ENCODE peak calls at places on chromosomes 7 and 10, in ten cellular contexts. M is ovary, J is A549, A is stomach, K is prostate gland, Y is HCT116, I is body of pancreas, R is spleen, P is suprapubic skin, X is heart left ventricle. Q is an unnamed sample.

GRCh38 chr10:33334839-33335549 is 527 bp upstream of the NRP1 start:
- DNase-seq in J (peak), M (peak), X (peak), R (peak), Y (peak), K (peak), I (peak), P (peak), A (peak), Q (peak)

GRCh38 chr10:28503114-28503513 is 29.8 kb upstream of the WAC start:
- DNase-seq in J (no peak), K (peak), P (no peak), A (peak), M (no peak), Y (peak), X (no peak), R (no peak), I (peak), Q (peak)

GRCh38 chr7:106901870-106902441 is 36.9 kb downstream of the PIK3CG start:
- DNase-seq in M (no peak), I (no peak), J (no peak), R (no peak), K (no peak), A (no peak), Y (no peak), X (no peak), P (no peak), Q (no peak)

GRCh38 chr7:78296689-78297371 is 498.3 kb downstream of the PHTF2 start:
- DNase-seq in X (no peak), J (no peak), Y (no peak), P (no peak), I (peak), M (no peak), R (no peak), A (peak), K (no peak), Q (peak)

GRCh38 chr10:74333174-74333573 is 182.2 kb downstream of the ADK start:
- DNase-seq in Y (no peak), J (no peak), K (no peak), I (no peak), M (no peak), A (no peak), R (no peak), P (no peak), X (no peak), Q (no peak)

GRCh38 chr7:11060883-11061282 is 87.2 kb downstream of the PHF14 start:
- DNase-seq in J (no peak), X (no peak), R (no peak), P (no peak), K (no peak), M (no peak), I (no peak), Y (no peak), A (no peak), Q (no peak)

GRCh38 chr7:134651991-134652390 is 5.3 kb downstream of the BPGM start:
- DNase-seq in A (no peak), K (no peak), I (no peak), X (no peak), R (no peak), J (no peak), P (no peak), Y (no peak), M (no peak), Q (no peak)

GRCh38 chr10:123677556-123677955 is 11.4 kb downstream of the GPR26 start:
- DNase-seq in X (no peak), Y (no peak), I (no peak), P (peak), M (no peak), R (no peak), J (no peak), K (no peak), A (no peak), Q (no peak)

GRCh38 chr7:100166966-100167911 is 1.2 kb downstream of the GAL3ST4 start:
- DNase-seq in M (no peak), J (no peak), X (no peak), K (no peak), R (peak), A (no peak), P (peak), I (no peak), Y (no peak), Q (no peak)

GRCh38 chr7:138097064-138097741 is 20.9 kb downstream of the AKR1D1 start:
- DNase-seq in K (no peak), J (peak), A (peak), P (no peak), Y (peak), I (peak), M (no peak), X (no peak), R (no peak), Q (peak)

GRCh38 chr10:68560916-68561691 is 967 bp downstream of the TET1 start:
- DNase-seq in A (no peak), X (no peak), R (no peak), I (no peak), Y (no peak), M (peak), J (no peak), P (peak), K (no peak), Q (peak)

GRCh38 chr7:29563590-29564454 is at the start of gene PRR15:
- DNase-seq in A (peak), I (peak), R (peak), J (peak), M (peak), K (peak), X (peak), P (no peak), Y (peak), Q (peak)

GRCh38 chr7:113263749-113264148 is 145.4 kb upstream of the SMIM30 start:
- DNase-seq in A (no peak), J (no peak), Y (no peak), M (no peak), K (no peak), X (no peak), I (no peak), R (no peak), P (no peak), Q (no peak)

GRCh38 chr10:59360605-59361515 is 1.5 kb downstream of the FAM13C start:
- DNase-seq in P (no peak), K (peak), J (no peak), I (no peak), Y (no peak), R (no peak), A (no peak), X (no peak), M (no peak), Q (no peak)

GRCh38 chr10:121497513-121497912 is 100.7 kb downstream of the FGFR2 start:
- DNase-seq in P (no peak), A (no peak), J (no peak), M (no peak), K (peak), I (no peak), Y (no peak), X (no peak), R (no peak), Q (peak)

GRCh38 chr7:123798527-123799188 is 46.3 kb upstream of the HYAL4 start:
- DNase-seq in Y (peak), M (no peak), X (no peak), I (no peak), A (no peak), R (no peak), K (no peak), P (no peak), J (no peak), Q (no peak)

GRCh38 chr10:122557516-122557915 is 3.0 kb upstream of the DMBT1 start:
- DNase-seq in P (no peak), K (no peak), X (no peak), Y (peak), M (no peak), A (no peak), R (no peak), I (no peak), J (peak), Q (no peak)

GRCh38 chr7:22352812-22353340 is 4.1 kb downstream of the RAPGEF5 start:
- DNase-seq in K (no peak), X (no peak), I (no peak), P (no peak), A (no peak), J (no peak), R (no peak), M (no peak), Y (no peak), Q (no peak)

GRCh38 chr7:1033546-1034145 is 10.7 kb upstream of the GPR146 start:
- DNase-seq in A (no peak), P (no peak), K (no peak), M (no peak), J (no peak), Y (no peak), I (no peak), X (no peak), R (peak), Q (no peak)

GRCh38 chr10:113680172-113681111 is 730 bp downstream of the CASP7 start:
- DNase-seq in R (peak), X (peak), A (peak), M (no peak), Y (no peak), I (peak), J (peak), P (peak), K (peak), Q (peak)
- TF ChIP-seq POLR2A in R (no peak), X (no peak), A (no peak), M (peak), Y (no peak), I (no peak), J (no peak), P (no peak), K (peak), Q (peak)

GRCh38 chr10:79142064-79142491 is 73.3 kb downstream of the ZMIZ1 start:
- DNase-seq in X (no peak), R (no peak), A (no peak), M (no peak), I (no peak), K (no peak), J (no peak), Y (no peak), P (no peak), Q (no peak)

GRCh38 chr10:79145174-79145483 is 76.4 kb downstream of the ZMIZ1 start:
- DNase-seq in J (no peak), Y (no peak), A (no peak), I (no peak), X (no peak), M (no peak), P (no peak), R (no peak), K (no peak), Q (no peak)

GRCh38 chr10:79142522-79143309 is 74.0 kb downstream of the ZMIZ1 start:
- DNase-seq in Y (no peak), P (no peak), J (no peak), M (no peak), A (no peak), X (no peak), I (no peak), R (peak), K (no peak), Q (no peak)

GRCh38 chr10:79144341-79145173 is 75.8 kb downstream of the ZMIZ1 start:
- DNase-seq in X (no peak), M (no peak), P (no peak), I (no peak), J (no peak), A (peak), R (peak), K (no peak), Y (no peak), Q (no peak)

GRCh38 chr10:79143879-79144278 is 75.1 kb downstream of the ZMIZ1 start:
- DNase-seq in Y (no peak), R (no peak), X (no peak), M (no peak), A (no peak), I (no peak), P (no peak), K (no peak), J (no peak), Q (no peak)
- H3K27ac ChIP-seq in Y (no peak), R (no peak), X (no peak), M (no peak), A (no peak), I (peak), P (peak), K (no peak), J (no peak), Q (no peak)

DNA sequence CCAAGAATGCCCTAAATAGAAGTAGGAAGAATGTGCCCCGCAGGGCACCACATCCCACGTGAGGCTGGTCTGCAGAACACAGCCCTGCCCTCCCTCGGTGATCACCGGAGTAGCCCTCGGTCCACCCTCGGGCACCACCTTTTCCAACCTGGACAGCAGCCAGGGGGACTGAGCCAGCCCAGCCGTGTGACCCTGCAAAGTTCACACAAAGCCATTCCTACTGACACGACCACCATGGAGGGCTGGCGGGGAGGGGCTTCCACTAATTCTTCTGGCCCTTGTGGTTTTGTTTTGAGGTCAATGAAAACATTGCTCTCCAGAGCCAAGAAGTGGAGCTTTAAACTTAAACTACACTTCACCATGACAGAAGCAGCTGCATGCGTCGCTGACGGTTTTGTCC is 132.1 kb downstream of the TCERG1L start:
- DNase-seq in K (no peak), M (no peak), P (no peak), Y (no peak), J (no peak), X (no peak), A (no peak), I (no peak), R (peak), Q (no peak)
- TF ChIP-seq POLR2A in K (no peak), M (no peak), P (no peak), Y (no peak), J (no peak), X (no peak), A (no peak), I (no peak), R (no peak), Q (no peak)

DNA sequence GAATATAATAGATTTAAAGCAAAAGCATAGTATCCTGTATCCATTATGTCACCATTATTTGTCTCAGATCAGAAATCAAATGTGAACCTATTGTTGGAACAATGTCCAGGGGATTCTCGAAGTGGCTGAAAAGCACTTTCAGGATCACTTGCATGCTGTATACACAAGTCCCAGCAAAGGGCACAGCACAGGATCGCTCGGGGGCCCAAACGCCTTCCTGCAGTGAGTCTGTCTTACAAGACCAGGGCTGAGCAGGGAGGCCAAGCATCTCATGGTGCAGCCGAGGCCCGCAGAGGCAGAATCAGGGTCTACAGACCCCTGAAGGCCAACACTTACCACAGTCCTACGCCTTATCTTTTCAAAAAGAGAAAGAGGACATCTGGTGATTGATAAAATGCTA is 92.3 kb downstream of the TNS3 start:
- DNase-seq in Y (no peak), J (no peak), M (no peak), K (no peak), A (no peak), X (no peak), P (no peak), R (peak), I (no peak), Q (no peak)
- H3K27ac ChIP-seq in Y (no peak), J (no peak), M (no peak), K (no peak), A (peak), X (peak), P (no peak), R (peak), I (peak), Q (no peak)

DNA sequence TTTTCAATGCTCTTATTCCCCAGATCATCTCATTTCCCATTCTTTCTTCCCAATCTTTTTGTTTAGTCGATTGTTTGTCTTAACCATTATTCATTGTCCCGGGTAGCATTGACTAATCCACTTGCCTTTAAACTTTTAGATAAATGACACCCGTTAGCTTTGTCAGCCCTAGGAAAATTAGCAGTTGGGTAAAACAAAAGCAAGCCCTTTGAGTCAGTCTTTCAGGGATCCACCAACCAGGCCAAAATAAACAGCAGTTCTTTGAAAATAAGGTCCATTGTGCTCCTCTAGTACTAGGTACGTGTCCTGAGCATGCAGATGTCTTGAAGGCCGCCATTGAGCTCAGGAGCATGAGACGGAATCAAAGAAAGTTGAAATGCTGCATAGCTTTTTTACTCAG is 369.7 kb upstream of the MYO3A start:
- DNase-seq in X (no peak), M (no peak), P (no peak), J (no peak), Y (no peak), A (no peak), K (no peak), I (no peak), R (no peak), Q (no peak)
- TF ChIP-seq POLR2A in X (no peak), M (no peak), P (no peak), J (no peak), Y (no peak), A (no peak), K (no peak), I (no peak), R (no peak), Q (no peak)